ENCODE peak calls at places on chromosomes 3 and 15, in six cellular contexts. V, R, N, Y, E and S are unnamed samples.

GRCh38 chr15:66864871-66865281 is 162.8 kb downstream of the SMAD6 start:
- DNase-seq in V (no peak), R (no peak), N (no peak), Y (no peak), E (no peak), S (no peak)

GRCh38 chr3:127072221-127072771 is 89.4 kb downstream of the PLXNA1 start:
- DNase-seq in V (no peak), R (no peak), N (no peak), Y (no peak), E (no peak), S (no peak)

GRCh38 chr3:110459021-110459420 is 612.6 kb upstream of the NECTIN3 start:
- DNase-seq in V (no peak), R (no peak), N (no peak), Y (no peak), E (peak), S (no peak)

GRCh38 chr3:150146891-150147761 is 176.4 kb upstream of the PFN2 start:
- DNase-seq in V (no peak), R (no peak), N (no peak), Y (no peak), E (peak), S (peak)

GRCh38 chr15:70585707-70586034 is 177.7 kb downstream of the UACA start:
- DNase-seq in V (no peak), R (no peak), N (no peak), Y (peak), E (no peak), S (no peak)

GRCh38 chr15:34043813-34044212 is 4.8 kb upstream of the AVEN start:
- DNase-seq in V (no peak), R (no peak), N (no peak), Y (no peak), E (no peak), S (no peak)

GRCh38 chr3:70811880-70812279 is 499.4 kb upstream of the MDFIC2 start:
- DNase-seq in V (no peak), R (peak), N (no peak), Y (no peak), E (peak), S (peak)

GRCh38 chr3:190585771-190586630 is 72.1 kb downstream of the IL1RAP start:
- DNase-seq in V (no peak), R (peak), N (no peak), Y (peak), E (no peak), S (no peak)

GRCh38 chr15:96142498-96142897 is 188.0 kb upstream of the NR2F2 start:
- DNase-seq in V (no peak), R (no peak), N (no peak), Y (no peak), E (no peak), S (no peak)

GRCh38 chr15:70235347-70235746 is 137.6 kb upstream of the TLE3 start:
- DNase-seq in V (no peak), R (no peak), N (no peak), Y (no peak), E (no peak), S (no peak)

GRCh38 chr15:70201376-70201775 is 103.7 kb upstream of the TLE3 start:
- DNase-seq in V (no peak), R (no peak), N (no peak), Y (no peak), E (no peak), S (no peak)

GRCh38 chr3:196624907-196625306 is 14.6 kb upstream of the NRROS start:
- DNase-seq in V (no peak), R (no peak), N (no peak), Y (no peak), E (no peak), S (peak)

GRCh38 chr3:13200951-13201350 is 127.7 kb upstream of the IQSEC1 start:
- DNase-seq in V (no peak), R (no peak), N (no peak), Y (peak), E (peak), S (no peak)

GRCh38 chr3:129966876-129967275 is 7.6 kb upstream of the TRH start:
- DNase-seq in V (no peak), R (no peak), N (no peak), Y (no peak), E (no peak), S (no peak)

GRCh38 chr15:68565701-68566100 is 13.1 kb upstream of the CORO2B start:
- DNase-seq in V (no peak), R (peak), N (no peak), Y (no peak), E (no peak), S (no peak)

GRCh38 chr3:13189639-13190375 is 116.6 kb upstream of the IQSEC1 start:
- DNase-seq in V (no peak), R (no peak), N (no peak), Y (no peak), E (no peak), S (no peak)

GRCh38 chr3:125003369-125003853 is 52.4 kb downstream of the HEG1 start:
- DNase-seq in V (no peak), R (peak), N (no peak), Y (peak), E (peak), S (peak)